ENCODE peak calls at places on chromosomes 1 and 21, in five cellular contexts. P is Peyer's patch, T is thyroid gland, K is lower lobe of right lung, R is left ventricle myocardium inferior. Q is an unnamed sample. For H3K9me3, the result is how much of the 10 kb centered on the place peaks cover.

GRCh38 chr1:43664369-43664768 is 14.4 kb downstream of the KDM4A start:
- DNase-seq in P (no peak), T (no peak), K (no peak), R (no peak), Q (no peak)

GRCh38 chr1:183306317-183307042 is 111.7 kb downstream of the NMNAT2 start:
- DNase-seq in P (no peak), T (peak), K (no peak), R (peak), Q (no peak)

GRCh38 chr1:200923607-200924006 is 28.9 kb downstream of the INAVA start:
- DNase-seq in P (no peak), T (no peak), K (no peak), R (no peak), Q (no peak)

GRCh38 chr1:242800521-242800920 is 276.0 kb upstream of the PLD5 start:
- DNase-seq in P (no peak), T (no peak), K (no peak), R (no peak), Q (no peak)

GRCh38 chr1:67960766-67961165 is 89.7 kb downstream of the DIRAS3 start:
- DNase-seq in P (no peak), T (no peak), K (no peak), R (no peak), Q (no peak)

GRCh38 chr1:183736391-183736790 is 68.5 kb upstream of the RGL1 start:
- DNase-seq in P (no peak), T (no peak), K (no peak), R (no peak), Q (no peak)

GRCh38 chr1:147243228-147243685 is 773 bp downstream of the CHD1L start:
- DNase-seq in P (peak), T (peak), K (peak), R (peak), Q (no peak)

GRCh38 chr1:65412984-65413375 is 7.5 kb upstream of the LEPR start:
- DNase-seq in P (no peak), T (no peak), K (no peak), R (no peak), Q (no peak)

GRCh38 chr1:58006421-58007032 is 540.0 kb downstream of the OMA1 start:
- DNase-seq in P (no peak), T (no peak), K (no peak), R (no peak), Q (no peak)

GRCh38 chr1:50774759-50775351 is 185.2 kb downstream of the FAF1 start:
- DNase-seq in P (no peak), T (no peak), K (no peak), R (no peak), Q (no peak)

GRCh38 chr1:113391643-113392271 is 1.4 kb downstream of the MAGI3 start:
- DNase-seq in P (no peak), T (peak), K (no peak), R (no peak), Q (no peak)

GRCh38 chr1:203031467-203031866 is 5.2 kb downstream of the PPFIA4 start:
- DNase-seq in P (no peak), T (no peak), K (no peak), R (no peak), Q (no peak)

GRCh38 chr1:41743361-41743760 is 175.4 kb downstream of the HIVEP3 start:
- DNase-seq in P (no peak), T (no peak), K (no peak), R (no peak), Q (no peak)

GRCh38 chr1:191888996-191889622 is 269.2 kb upstream of the RGS18 start:
- DNase-seq in P (no peak), T (no peak), K (no peak), R (no peak), Q (no peak)

GRCh38 chr1:202181586-202181985 is 12.0 kb upstream of the LGR6 start:
- DNase-seq in P (no peak), T (no peak), K (no peak), R (no peak), Q (no peak)

GRCh38 chr1:17438176-17438976 is 1.1 kb downstream of the RCC2 start:
- DNase-seq in P (peak), T (peak), K (peak), R (peak), Q (peak)

GRCh38 chr1:109877320-109877771 is 33.3 kb upstream of the CSF1 start:
- DNase-seq in P (no peak), T (peak), K (peak), R (peak), Q (no peak)

GRCh38 chr1:229217716-229218115 is 53.2 kb upstream of the RAB4A start:
- DNase-seq in P (no peak), T (no peak), K (no peak), R (no peak), Q (no peak)

GRCh38 chr1:47487826-47488450 is 50.1 kb downstream of the FOXD2 start:
- DNase-seq in P (no peak), T (no peak), K (no peak), R (no peak), Q (no peak)

GRCh38 chr1:98081951-98082350 is 161.1 kb upstream of the DPYD start:
- DNase-seq in P (no peak), T (no peak), K (no peak), R (no peak), Q (no peak)

GRCh38 chr1:35763211-35763610 is 6.6 kb downstream of the CLSPN start:
- DNase-seq in P (no peak), T (no peak), K (no peak), R (no peak), Q (no peak)

GRCh38 chr1:229127301-229127700 is 143.6 kb upstream of the RAB4A start:
- DNase-seq in P (no peak), T (no peak), K (no peak), R (no peak), Q (no peak)

GRCh38 chr1:54336121-54336520 is 70.1 kb downstream of the SSBP3 start:
- DNase-seq in P (no peak), T (no peak), K (no peak), R (no peak), Q (no peak)

GRCh38 chr1:109368464-109368863 is 29.3 kb downstream of the SORT1 start:
- DNase-seq in P (no peak), T (no peak), K (no peak), R (no peak), Q (no peak)

GRCh38 chr1:198155253-198155652 is 1.5 kb upstream of the NEK7 start:
- DNase-seq in P (no peak), T (no peak), K (no peak), R (no peak), Q (no peak)

GRCh38 chr1:29379438-29380073 is 143.2 kb downstream of the PTPRU start:
- DNase-seq in P (no peak), T (no peak), K (no peak), R (no peak), Q (no peak)

GRCh38 chr1:84253041-84253440 is 48.5 kb upstream of the SAMD13 start:
- DNase-seq in P (no peak), T (no peak), K (no peak), R (no peak), Q (no peak)

GRCh38 chr1:26541816-26542711 is 12.5 kb downstream of the RPS6KA1 start:
- DNase-seq in P (peak), T (peak), K (peak), R (peak), Q (peak)

GRCh38 chr1:71494163-71494562 is 413.3 kb upstream of the ZRANB2 start:
- DNase-seq in P (no peak), T (no peak), K (no peak), R (no peak), Q (no peak)

GRCh38 chr1:172416482-172417035 is 3.9 kb upstream of the C1orf105 start:
- DNase-seq in P (no peak), T (no peak), K (no peak), R (no peak), Q (no peak)

GRCh38 chr1:168482106-168482505 is 61.7 kb downstream of the XCL2 start:
- DNase-seq in P (no peak), T (no peak), K (no peak), R (no peak), Q (no peak)

GRCh38 chr1:183685112-183685713 is 32.1 kb upstream of the APOBEC4 start:
- DNase-seq in P (no peak), T (no peak), K (no peak), R (no peak), Q (no peak)

GRCh38 chr1:57672741-57673140 is 248.9 kb upstream of the DAB1 start:
- DNase-seq in P (no peak), T (no peak), K (no peak), R (no peak), Q (no peak)

GRCh38 chr1:197312163-197312562 is 44.1 kb downstream of the CRB1 start:
- DNase-seq in P (no peak), T (no peak), K (no peak), R (no peak), Q (no peak)

GRCh38 chr1:1208713-1209433 is 2.5 kb upstream of the TNFRSF18 start:
- DNase-seq in P (no peak), T (no peak), K (peak), R (peak), Q (no peak)

GRCh38 chr1:2854151-2854550 is 52.7 kb upstream of the TTC34 start:
- DNase-seq in P (no peak), T (no peak), K (peak), R (no peak), Q (no peak)

GRCh38 chr1:2853711-2854110 is 52.2 kb upstream of the TTC34 start:
- DNase-seq in P (no peak), T (no peak), K (peak), R (no peak), Q (no peak)

GRCh38 chr1:2855206-2856075 is 53.9 kb upstream of the TTC34 start:
- DNase-seq in P (no peak), T (no peak), K (peak), R (no peak), Q (no peak)

GRCh38 chr1:2856076-2856390 is 54.5 kb upstream of the TTC34 start:
- DNase-seq in P (no peak), T (peak), K (peak), R (no peak), Q (no peak)

DNA sequence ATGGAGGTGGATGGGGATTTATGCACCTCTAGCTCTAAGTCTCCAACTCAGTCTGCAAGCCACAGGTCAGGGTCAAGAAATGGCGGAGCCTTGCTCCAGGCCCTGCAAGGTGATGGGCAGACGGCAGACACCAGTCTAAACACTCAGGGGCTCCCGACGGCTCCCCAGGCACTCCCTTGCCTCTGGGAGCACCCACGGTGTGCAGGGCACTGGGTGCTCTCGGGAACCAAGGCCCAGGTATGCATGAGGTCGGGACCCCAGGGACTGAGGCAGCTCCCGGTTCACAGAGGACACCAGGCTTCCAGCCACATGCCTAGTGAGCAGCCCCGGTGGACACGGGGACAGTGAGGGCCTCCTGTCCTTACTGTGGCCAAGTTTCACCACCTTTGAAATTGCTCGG is 53.1 kb upstream of the TTC34 start:
- DNase-seq in P (no peak), T (no peak), K (no peak), R (no peak), Q (no peak)
- H3K9me3 ChIP-seq in P (under half), T (under half), K (under half), R (under half), Q (under half)

GRCh38 chr1:38800720-38801671 is 58.6 kb downstream of the RRAGC start:
- DNase-seq in P (no peak), T (no peak), K (no peak), R (no peak), Q (no peak)
- H3K9me3 ChIP-seq in P (under half), T (under half), K (under half), R (under half), Q (under half)

GRCh38 chr1:152753586-152753985 is 4.2 kb upstream of the KPRP start:
- DNase-seq in P (no peak), T (no peak), K (no peak), R (no peak), Q (no peak)
- H3K9me3 ChIP-seq in P (under half), T (under half), K (under half), R (under half), Q (under half)

DNA sequence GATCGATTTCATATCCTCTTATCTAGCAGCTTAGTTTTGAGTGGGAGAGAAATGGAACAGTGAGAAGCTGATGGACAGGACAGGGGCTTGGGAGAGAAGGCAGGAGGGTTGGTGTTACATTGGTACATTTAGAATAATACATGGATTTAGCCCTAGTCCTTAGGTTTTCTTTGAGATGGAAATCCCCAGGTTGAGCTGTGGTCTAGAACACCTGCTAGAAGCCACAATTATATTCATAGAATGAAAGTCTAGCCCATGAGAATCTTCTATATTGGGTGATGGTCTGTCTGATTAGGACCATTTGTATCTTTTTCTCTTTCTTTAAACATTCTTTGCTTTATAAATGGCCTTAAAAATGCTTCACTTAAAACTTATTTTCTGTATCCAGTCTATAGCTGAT is 19.9 kb downstream of the CRNN start:
- DNase-seq in P (no peak), T (no peak), K (no peak), R (no peak), Q (no peak)
- H3K9me3 ChIP-seq in P (under half), T (under half), K (under half), R (under half), Q (under half)

GRCh38 chr1:152440635-152441471 is 26.8 kb upstream of the CRNN start:
- DNase-seq in P (no peak), T (peak), K (peak), R (peak), Q (peak)

GRCh38 chr1:152442291-152442690 is 28.2 kb upstream of the CRNN start:
- DNase-seq in P (no peak), T (no peak), K (no peak), R (peak), Q (no peak)

GRCh38 chr1:152441756-152442155 is 27.7 kb upstream of the CRNN start:
- DNase-seq in P (no peak), T (no peak), K (no peak), R (no peak), Q (no peak)

GRCh38 chr1:152442765-152443164 is 28.7 kb upstream of the CRNN start:
- DNase-seq in P (no peak), T (peak), K (no peak), R (no peak), Q (no peak)

DNA sequence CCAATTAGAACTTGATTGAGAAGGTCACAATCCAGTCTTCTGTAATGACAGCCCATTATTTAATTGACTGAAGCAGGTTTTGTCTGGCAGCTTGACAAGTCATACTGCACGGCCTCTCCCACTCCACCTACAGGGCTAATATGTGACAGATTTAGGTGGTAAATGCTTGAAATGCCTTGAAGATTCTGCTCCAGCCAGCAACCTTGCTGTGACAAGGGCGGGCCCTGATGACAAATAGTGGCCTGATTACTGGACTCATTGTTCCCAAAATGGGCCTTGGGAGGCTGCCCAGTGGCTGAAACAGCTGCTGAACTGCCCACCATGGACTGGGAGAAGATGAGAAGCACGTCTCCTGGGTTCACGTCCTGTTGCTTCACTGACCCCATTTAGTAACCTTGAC is 30.0 kb upstream of the CRNN start:
- DNase-seq in P (no peak), T (no peak), K (no peak), R (no peak), Q (no peak)
- H3K9me3 ChIP-seq in P (under half), T (under half), K (under half), R (under half), Q (under half)

GRCh38 chr21:25997788-25998611 is 172.6 kb downstream of the APP start:
- DNase-seq in P (no peak), T (no peak), K (no peak), R (no peak), Q (no peak)
- H3K9me3 ChIP-seq in P (under half), T (under half), K (under half), R (under half), Q (under half)

GRCh38 chr21:9772348-9772672 is 749.1 kb upstream of the TPTE start:
- DNase-seq in P (no peak), T (no peak), K (no peak), R (no peak), Q (no peak)
- H3K9me3 ChIP-seq in P (under half), T (under half), K (under half), R (under half), Q (under half)

DNA sequence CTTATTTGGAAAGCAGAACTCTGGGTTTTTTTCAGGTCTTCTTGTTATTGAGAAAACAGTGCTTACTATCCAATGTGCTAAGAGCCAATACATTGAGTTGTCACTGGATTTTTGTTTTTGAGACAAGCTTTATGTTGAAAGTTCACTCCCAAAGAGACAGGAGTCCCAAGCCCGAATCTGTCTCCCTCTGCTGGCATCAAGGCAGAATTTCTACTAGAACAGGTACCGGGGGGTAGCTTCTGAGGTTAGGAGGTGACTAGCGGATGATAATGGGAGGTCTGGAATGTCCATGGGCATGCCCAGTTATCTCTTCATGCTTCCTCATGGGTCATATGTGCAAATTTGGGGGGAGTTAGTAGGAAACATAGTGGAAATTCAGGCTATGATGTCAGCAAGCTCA is 25.1 kb downstream of the ZNF124 start:
- DNase-seq in P (no peak), T (no peak), K (no peak), R (no peak), Q (no peak)
- H3K9me3 ChIP-seq in P (under half), T (under half), K (half or more), R (half or more), Q (half or more)

DNA sequence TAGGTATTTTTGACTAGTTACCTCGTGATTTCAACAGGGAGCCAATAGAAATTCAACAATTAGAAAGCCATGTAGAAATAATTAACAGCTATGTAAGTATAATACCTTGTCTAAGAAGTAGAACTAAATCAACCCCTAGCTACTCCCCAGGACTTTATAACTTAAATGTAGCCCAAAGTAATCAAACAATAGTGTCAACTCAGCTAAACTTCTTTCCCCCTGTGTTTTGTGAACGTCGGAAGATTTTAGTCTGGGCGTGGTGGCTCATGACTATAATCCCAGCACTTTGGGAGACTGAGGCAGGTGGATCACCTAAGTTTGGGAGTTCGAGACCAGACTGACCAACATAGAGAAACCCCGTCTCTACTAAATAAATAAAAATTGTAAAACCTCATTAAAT is 579.9 kb upstream of the NCAM2 start:
- DNase-seq in P (no peak), T (no peak), K (no peak), R (no peak), Q (no peak)
- H3K9me3 ChIP-seq in P (under half), T (under half), K (under half), R (under half), Q (under half)